ENCODE peak calls at places on chromosome 19, in six cellular contexts. One of them, this sample, is unnamed.

GRCh38 chr19:49739098-49739497 is 24.0 kb downstream of the TSKS start:
- DNase-seq in esophagus squamous epithelium: no peak
- DNase-seq in activated CD8-positive, alpha-beta memory T cell treated with anti-CD3 and anti-CD28 coated beads, Interleukin-2, amount 50 U/mL, for 48 hours: no peak
- DNase-seq in sciatic nerve: no peak
- DNase-seq in T-helper 17 cell: no peak
- DNase-seq in activated naive CD8-positive, alpha-beta T cell treated with anti-CD3 and anti-CD28 coated beads for 36 hours: no peak
- DNase-seq in this sample: no peak

GRCh38 chr19:41616785-41617621 is 9.9 kb downstream of the CEACAM4 start:
- DNase-seq in esophagus squamous epithelium: no peak
- DNase-seq in activated CD8-positive, alpha-beta memory T cell treated with anti-CD3 and anti-CD28 coated beads, Interleukin-2, amount 50 U/mL, for 48 hours: peak
- DNase-seq in sciatic nerve: no peak
- DNase-seq in T-helper 17 cell: no peak
- DNase-seq in activated naive CD8-positive, alpha-beta T cell treated with anti-CD3 and anti-CD28 coated beads for 36 hours: no peak
- DNase-seq in this sample: no peak

GRCh38 chr19:50662442-50663279 is 13.4 kb downstream of the C19orf81 start:
- DNase-seq in esophagus squamous epithelium: no peak
- DNase-seq in activated CD8-positive, alpha-beta memory T cell treated with anti-CD3 and anti-CD28 coated beads, Interleukin-2, amount 50 U/mL, for 48 hours: no peak
- DNase-seq in sciatic nerve: no peak
- DNase-seq in T-helper 17 cell: no peak
- DNase-seq in activated naive CD8-positive, alpha-beta T cell treated with anti-CD3 and anti-CD28 coated beads for 36 hours: no peak
- DNase-seq in this sample: no peak

GRCh38 chr19:17300992-17301585 is 2.1 kb downstream of the ABHD8 start:
- DNase-seq in esophagus squamous epithelium: no peak
- DNase-seq in activated CD8-positive, alpha-beta memory T cell treated with anti-CD3 and anti-CD28 coated beads, Interleukin-2, amount 50 U/mL, for 48 hours: no peak
- DNase-seq in sciatic nerve: no peak
- DNase-seq in T-helper 17 cell: no peak
- DNase-seq in activated naive CD8-positive, alpha-beta T cell treated with anti-CD3 and anti-CD28 coated beads for 36 hours: no peak
- DNase-seq in this sample: no peak

GRCh38 chr19:6039541-6040225 is 61.7 kb upstream of the RANBP3 start:
- DNase-seq in esophagus squamous epithelium: no peak
- DNase-seq in activated CD8-positive, alpha-beta memory T cell treated with anti-CD3 and anti-CD28 coated beads, Interleukin-2, amount 50 U/mL, for 48 hours: peak
- DNase-seq in sciatic nerve: peak
- DNase-seq in T-helper 17 cell: no peak
- DNase-seq in activated naive CD8-positive, alpha-beta T cell treated with anti-CD3 and anti-CD28 coated beads for 36 hours: no peak
- DNase-seq in this sample: no peak

GRCh38 chr19:12733369-12733896 is 1.1 kb downstream of the TRIR start:
- DNase-seq in esophagus squamous epithelium: no peak
- DNase-seq in activated CD8-positive, alpha-beta memory T cell treated with anti-CD3 and anti-CD28 coated beads, Interleukin-2, amount 50 U/mL, for 48 hours: peak
- DNase-seq in sciatic nerve: no peak
- DNase-seq in T-helper 17 cell: peak
- DNase-seq in activated naive CD8-positive, alpha-beta T cell treated with anti-CD3 and anti-CD28 coated beads for 36 hours: peak
- DNase-seq in this sample: peak

GRCh38 chr19:49182848-49183375 is 25.3 kb downstream of the TRPM4 start:
- DNase-seq in esophagus squamous epithelium: no peak
- DNase-seq in activated CD8-positive, alpha-beta memory T cell treated with anti-CD3 and anti-CD28 coated beads, Interleukin-2, amount 50 U/mL, for 48 hours: no peak
- DNase-seq in sciatic nerve: no peak
- DNase-seq in T-helper 17 cell: no peak
- DNase-seq in activated naive CD8-positive, alpha-beta T cell treated with anti-CD3 and anti-CD28 coated beads for 36 hours: no peak
- DNase-seq in this sample: peak

GRCh38 chr19:53254451-53255341 is at the start of gene ZNF677:
- DNase-seq in esophagus squamous epithelium: peak
- DNase-seq in activated CD8-positive, alpha-beta memory T cell treated with anti-CD3 and anti-CD28 coated beads, Interleukin-2, amount 50 U/mL, for 48 hours: peak
- DNase-seq in sciatic nerve: peak
- DNase-seq in T-helper 17 cell: peak
- DNase-seq in activated naive CD8-positive, alpha-beta T cell treated with anti-CD3 and anti-CD28 coated beads for 36 hours: peak
- DNase-seq in this sample: peak

GRCh38 chr19:13150919-13151604 is 851 bp downstream of the IER2 start:
- DNase-seq in esophagus squamous epithelium: no peak
- DNase-seq in activated CD8-positive, alpha-beta memory T cell treated with anti-CD3 and anti-CD28 coated beads, Interleukin-2, amount 50 U/mL, for 48 hours: no peak
- DNase-seq in sciatic nerve: no peak
- DNase-seq in T-helper 17 cell: no peak
- DNase-seq in activated naive CD8-positive, alpha-beta T cell treated with anti-CD3 and anti-CD28 coated beads for 36 hours: peak
- DNase-seq in this sample: no peak

GRCh38 chr19:35939307-35940077 is 3.3 kb downstream of the LRFN3 start:
- DNase-seq in esophagus squamous epithelium: no peak
- DNase-seq in activated CD8-positive, alpha-beta memory T cell treated with anti-CD3 and anti-CD28 coated beads, Interleukin-2, amount 50 U/mL, for 48 hours: no peak
- DNase-seq in sciatic nerve: no peak
- DNase-seq in T-helper 17 cell: no peak
- DNase-seq in activated naive CD8-positive, alpha-beta T cell treated with anti-CD3 and anti-CD28 coated beads for 36 hours: no peak
- DNase-seq in this sample: no peak

GRCh38 chr19:30385174-30385573 is 13.0 kb downstream of the ZNF536 start:
- DNase-seq in esophagus squamous epithelium: no peak
- DNase-seq in activated CD8-positive, alpha-beta memory T cell treated with anti-CD3 and anti-CD28 coated beads, Interleukin-2, amount 50 U/mL, for 48 hours: no peak
- DNase-seq in sciatic nerve: no peak
- DNase-seq in T-helper 17 cell: no peak
- DNase-seq in activated naive CD8-positive, alpha-beta T cell treated with anti-CD3 and anti-CD28 coated beads for 36 hours: no peak
- DNase-seq in this sample: no peak

GRCh38 chr19:31392514-31392913 is 43.3 kb upstream of the TSHZ3 start:
- DNase-seq in esophagus squamous epithelium: no peak
- DNase-seq in activated CD8-positive, alpha-beta memory T cell treated with anti-CD3 and anti-CD28 coated beads, Interleukin-2, amount 50 U/mL, for 48 hours: no peak
- DNase-seq in sciatic nerve: no peak
- DNase-seq in T-helper 17 cell: no peak
- DNase-seq in activated naive CD8-positive, alpha-beta T cell treated with anti-CD3 and anti-CD28 coated beads for 36 hours: no peak
- DNase-seq in this sample: no peak

GRCh38 chr19:46784262-46785053 is 3.9 kb downstream of the SLC1A5 start:
- DNase-seq in esophagus squamous epithelium: no peak
- DNase-seq in activated CD8-positive, alpha-beta memory T cell treated with anti-CD3 and anti-CD28 coated beads, Interleukin-2, amount 50 U/mL, for 48 hours: peak
- DNase-seq in sciatic nerve: peak
- DNase-seq in T-helper 17 cell: no peak
- DNase-seq in activated naive CD8-positive, alpha-beta T cell treated with anti-CD3 and anti-CD28 coated beads for 36 hours: peak
- DNase-seq in this sample: peak

GRCh38 chr19:9828551-9829063 is 889 bp downstream of the UBL5 start:
- DNase-seq in esophagus squamous epithelium: no peak
- DNase-seq in activated CD8-positive, alpha-beta memory T cell treated with anti-CD3 and anti-CD28 coated beads, Interleukin-2, amount 50 U/mL, for 48 hours: no peak
- DNase-seq in sciatic nerve: no peak
- DNase-seq in T-helper 17 cell: no peak
- DNase-seq in activated naive CD8-positive, alpha-beta T cell treated with anti-CD3 and anti-CD28 coated beads for 36 hours: no peak
- DNase-seq in this sample: no peak

GRCh38 chr19:11279505-11280236 is 16.3 kb upstream of the TSPAN16 start:
- DNase-seq in esophagus squamous epithelium: no peak
- DNase-seq in activated CD8-positive, alpha-beta memory T cell treated with anti-CD3 and anti-CD28 coated beads, Interleukin-2, amount 50 U/mL, for 48 hours: no peak
- DNase-seq in sciatic nerve: no peak
- DNase-seq in T-helper 17 cell: peak
- DNase-seq in activated naive CD8-positive, alpha-beta T cell treated with anti-CD3 and anti-CD28 coated beads for 36 hours: peak
- DNase-seq in this sample: no peak

GRCh38 chr19:33263325-33264023 is 37.8 kb upstream of the SLC7A10 start:
- DNase-seq in esophagus squamous epithelium: no peak
- DNase-seq in activated CD8-positive, alpha-beta memory T cell treated with anti-CD3 and anti-CD28 coated beads, Interleukin-2, amount 50 U/mL, for 48 hours: no peak
- DNase-seq in sciatic nerve: no peak
- DNase-seq in T-helper 17 cell: no peak
- DNase-seq in activated naive CD8-positive, alpha-beta T cell treated with anti-CD3 and anti-CD28 coated beads for 36 hours: no peak
- DNase-seq in this sample: no peak

GRCh38 chr19:49528211-49528771 is 488 bp downstream of the RCN3 start:
- DNase-seq in esophagus squamous epithelium: no peak
- DNase-seq in activated CD8-positive, alpha-beta memory T cell treated with anti-CD3 and anti-CD28 coated beads, Interleukin-2, amount 50 U/mL, for 48 hours: no peak
- DNase-seq in sciatic nerve: peak
- DNase-seq in T-helper 17 cell: no peak
- DNase-seq in activated naive CD8-positive, alpha-beta T cell treated with anti-CD3 and anti-CD28 coated beads for 36 hours: no peak
- DNase-seq in this sample: peak

GRCh38 chr19:45824041-45824471 is 8.9 kb upstream of the RSPH6A start:
- DNase-seq in esophagus squamous epithelium: no peak
- DNase-seq in activated CD8-positive, alpha-beta memory T cell treated with anti-CD3 and anti-CD28 coated beads, Interleukin-2, amount 50 U/mL, for 48 hours: no peak
- DNase-seq in sciatic nerve: no peak
- DNase-seq in T-helper 17 cell: no peak
- DNase-seq in activated naive CD8-positive, alpha-beta T cell treated with anti-CD3 and anti-CD28 coated beads for 36 hours: no peak
- DNase-seq in this sample: no peak

GRCh38 chr19:17915940-17916593 is 16.7 kb upstream of the CCDC124 start:
- DNase-seq in esophagus squamous epithelium: no peak
- DNase-seq in activated CD8-positive, alpha-beta memory T cell treated with anti-CD3 and anti-CD28 coated beads, Interleukin-2, amount 50 U/mL, for 48 hours: no peak
- DNase-seq in sciatic nerve: no peak
- DNase-seq in T-helper 17 cell: no peak
- DNase-seq in activated naive CD8-positive, alpha-beta T cell treated with anti-CD3 and anti-CD28 coated beads for 36 hours: no peak
- DNase-seq in this sample: no peak

GRCh38 chr19:31118292-31118925 is 230.8 kb downstream of the TSHZ3 start:
- DNase-seq in esophagus squamous epithelium: no peak
- DNase-seq in activated CD8-positive, alpha-beta memory T cell treated with anti-CD3 and anti-CD28 coated beads, Interleukin-2, amount 50 U/mL, for 48 hours: no peak
- DNase-seq in sciatic nerve: no peak
- DNase-seq in T-helper 17 cell: no peak
- DNase-seq in activated naive CD8-positive, alpha-beta T cell treated with anti-CD3 and anti-CD28 coated beads for 36 hours: no peak
- DNase-seq in this sample: no peak

GRCh38 chr19:14544977-14545715 is 15.8 kb downstream of the TECR start:
- DNase-seq in esophagus squamous epithelium: no peak
- DNase-seq in activated CD8-positive, alpha-beta memory T cell treated with anti-CD3 and anti-CD28 coated beads, Interleukin-2, amount 50 U/mL, for 48 hours: no peak
- DNase-seq in sciatic nerve: no peak
- DNase-seq in T-helper 17 cell: no peak
- DNase-seq in activated naive CD8-positive, alpha-beta T cell treated with anti-CD3 and anti-CD28 coated beads for 36 hours: no peak
- DNase-seq in this sample: peak

GRCh38 chr19:7224205-7224833 is 69.9 kb downstream of the INSR start:
- DNase-seq in esophagus squamous epithelium: no peak
- DNase-seq in activated CD8-positive, alpha-beta memory T cell treated with anti-CD3 and anti-CD28 coated beads, Interleukin-2, amount 50 U/mL, for 48 hours: no peak
- DNase-seq in sciatic nerve: no peak
- DNase-seq in T-helper 17 cell: no peak
- DNase-seq in activated naive CD8-positive, alpha-beta T cell treated with anti-CD3 and anti-CD28 coated beads for 36 hours: no peak
- DNase-seq in this sample: no peak

GRCh38 chr19:33134571-33135041 is 2.7 kb downstream of the WDR88 start:
- DNase-seq in esophagus squamous epithelium: no peak
- DNase-seq in activated CD8-positive, alpha-beta memory T cell treated with anti-CD3 and anti-CD28 coated beads, Interleukin-2, amount 50 U/mL, for 48 hours: peak
- DNase-seq in sciatic nerve: no peak
- DNase-seq in T-helper 17 cell: no peak
- DNase-seq in activated naive CD8-positive, alpha-beta T cell treated with anti-CD3 and anti-CD28 coated beads for 36 hours: peak
- DNase-seq in this sample: no peak

GRCh38 chr19:13505761-13506549 is at the start of gene CACNA1A:
- DNase-seq in esophagus squamous epithelium: no peak
- DNase-seq in activated CD8-positive, alpha-beta memory T cell treated with anti-CD3 and anti-CD28 coated beads, Interleukin-2, amount 50 U/mL, for 48 hours: peak
- DNase-seq in sciatic nerve: no peak
- DNase-seq in T-helper 17 cell: no peak
- DNase-seq in activated naive CD8-positive, alpha-beta T cell treated with anti-CD3 and anti-CD28 coated beads for 36 hours: peak
- DNase-seq in this sample: peak

GRCh38 chr19:5038631-5039271 is 69.8 kb downstream of the KDM4B start:
- DNase-seq in esophagus squamous epithelium: no peak
- DNase-seq in activated CD8-positive, alpha-beta memory T cell treated with anti-CD3 and anti-CD28 coated beads, Interleukin-2, amount 50 U/mL, for 48 hours: no peak
- DNase-seq in sciatic nerve: no peak
- DNase-seq in T-helper 17 cell: no peak
- DNase-seq in activated naive CD8-positive, alpha-beta T cell treated with anti-CD3 and anti-CD28 coated beads for 36 hours: no peak
- DNase-seq in this sample: peak

GRCh38 chr19:15595069-15595468 is 19.9 kb upstream of the CYP4F8 start:
- DNase-seq in esophagus squamous epithelium: no peak
- DNase-seq in activated CD8-positive, alpha-beta memory T cell treated with anti-CD3 and anti-CD28 coated beads, Interleukin-2, amount 50 U/mL, for 48 hours: no peak
- DNase-seq in sciatic nerve: no peak
- DNase-seq in T-helper 17 cell: no peak
- DNase-seq in activated naive CD8-positive, alpha-beta T cell treated with anti-CD3 and anti-CD28 coated beads for 36 hours: no peak
- DNase-seq in this sample: no peak

GRCh38 chr19:2129022-2129421 is 22.3 kb downstream of the AP3D1 start:
- DNase-seq in esophagus squamous epithelium: no peak
- DNase-seq in activated CD8-positive, alpha-beta memory T cell treated with anti-CD3 and anti-CD28 coated beads, Interleukin-2, amount 50 U/mL, for 48 hours: no peak
- DNase-seq in sciatic nerve: no peak
- DNase-seq in T-helper 17 cell: no peak
- DNase-seq in activated naive CD8-positive, alpha-beta T cell treated with anti-CD3 and anti-CD28 coated beads for 36 hours: no peak
- DNase-seq in this sample: no peak

GRCh38 chr19:39917561-39918182 is 16.8 kb downstream of the FCGBP start:
- DNase-seq in esophagus squamous epithelium: no peak
- DNase-seq in activated CD8-positive, alpha-beta memory T cell treated with anti-CD3 and anti-CD28 coated beads, Interleukin-2, amount 50 U/mL, for 48 hours: no peak
- DNase-seq in sciatic nerve: no peak
- DNase-seq in T-helper 17 cell: no peak
- DNase-seq in activated naive CD8-positive, alpha-beta T cell treated with anti-CD3 and anti-CD28 coated beads for 36 hours: no peak
- DNase-seq in this sample: no peak

GRCh38 chr19:4970558-4971423 is 1.9 kb downstream of the KDM4B start:
- DNase-seq in esophagus squamous epithelium: no peak
- DNase-seq in activated CD8-positive, alpha-beta memory T cell treated with anti-CD3 and anti-CD28 coated beads, Interleukin-2, amount 50 U/mL, for 48 hours: no peak
- DNase-seq in sciatic nerve: no peak
- DNase-seq in T-helper 17 cell: no peak
- DNase-seq in activated naive CD8-positive, alpha-beta T cell treated with anti-CD3 and anti-CD28 coated beads for 36 hours: no peak
- DNase-seq in this sample: no peak

GRCh38 chr19:17688853-17689595 is 870 bp upstream of the UNC13A start:
- DNase-seq in esophagus squamous epithelium: no peak
- DNase-seq in activated CD8-positive, alpha-beta memory T cell treated with anti-CD3 and anti-CD28 coated beads, Interleukin-2, amount 50 U/mL, for 48 hours: no peak
- DNase-seq in sciatic nerve: no peak
- DNase-seq in T-helper 17 cell: no peak
- DNase-seq in activated naive CD8-positive, alpha-beta T cell treated with anti-CD3 and anti-CD28 coated beads for 36 hours: no peak
- DNase-seq in this sample: no peak

GRCh38 chr19:39506944-39507714 is 7.8 kb upstream of the SELENOV start:
- DNase-seq in esophagus squamous epithelium: no peak
- DNase-seq in activated CD8-positive, alpha-beta memory T cell treated with anti-CD3 and anti-CD28 coated beads, Interleukin-2, amount 50 U/mL, for 48 hours: peak
- DNase-seq in sciatic nerve: no peak
- DNase-seq in T-helper 17 cell: peak
- DNase-seq in activated naive CD8-positive, alpha-beta T cell treated with anti-CD3 and anti-CD28 coated beads for 36 hours: peak
- DNase-seq in this sample: peak

GRCh38 chr19:31306006-31306753 is 43.1 kb downstream of the TSHZ3 start:
- DNase-seq in esophagus squamous epithelium: no peak
- DNase-seq in activated CD8-positive, alpha-beta memory T cell treated with anti-CD3 and anti-CD28 coated beads, Interleukin-2, amount 50 U/mL, for 48 hours: no peak
- DNase-seq in sciatic nerve: no peak
- DNase-seq in T-helper 17 cell: no peak
- DNase-seq in activated naive CD8-positive, alpha-beta T cell treated with anti-CD3 and anti-CD28 coated beads for 36 hours: no peak
- DNase-seq in this sample: no peak

GRCh38 chr19:14479985-14480694 is 5.0 kb upstream of the PTGER1 start:
- DNase-seq in esophagus squamous epithelium: no peak
- DNase-seq in activated CD8-positive, alpha-beta memory T cell treated with anti-CD3 and anti-CD28 coated beads, Interleukin-2, amount 50 U/mL, for 48 hours: peak
- DNase-seq in sciatic nerve: no peak
- DNase-seq in T-helper 17 cell: peak
- DNase-seq in activated naive CD8-positive, alpha-beta T cell treated with anti-CD3 and anti-CD28 coated beads for 36 hours: peak
- DNase-seq in this sample: peak